ENCODE peak calls at places on chromosomes 5 and 9, in eight cellular contexts. R is mesothelial cell of epicardium, C is MG63, E is Peyer's patch, W is fibroblast of mammary gland, K is NCI-H774, V is T-helper 2 cell, H is HS-5. O is an unnamed sample.

GRCh38 chr5:31614147-31615030 is 24.5 kb upstream of the PDZD2 start:
- DNase-seq in R (no peak), C (peak), E (no peak), W (peak), K (no peak), V (no peak), H (no peak), O (no peak)

GRCh38 chr5:172855597-172856292 is 21.7 kb downstream of the ERGIC1 start:
- DNase-seq in R (no peak), C (peak), E (no peak), W (peak), K (no peak), V (no peak), H (no peak), O (peak)

GRCh38 chr9:117180896-117181456 is 233.9 kb downstream of the ASTN2 start:
- DNase-seq in R (no peak), C (no peak), E (no peak), W (no peak), K (no peak), V (no peak), H (no peak), O (no peak)

GRCh38 chr9:17665450-17665849 is 86.6 kb downstream of the SH3GL2 start:
- DNase-seq in R (no peak), C (no peak), E (no peak), W (no peak), K (no peak), V (no peak), H (no peak), O (no peak)

GRCh38 chr9:80030801-80031200 is 459.0 kb downstream of the TLE4 start:
- DNase-seq in R (no peak), C (no peak), E (no peak), W (no peak), K (no peak), V (no peak), H (no peak), O (no peak)

GRCh38 chr9:33472171-33472920 is 1.4 kb downstream of the NOL6 start:
- DNase-seq in R (no peak), C (no peak), E (no peak), W (no peak), K (no peak), V (no peak), H (no peak), O (peak)

GRCh38 chr5:82334856-82335255 is 56.7 kb upstream of the RPS23 start:
- DNase-seq in R (no peak), C (no peak), E (no peak), W (peak), K (no peak), V (no peak), H (no peak), O (no peak)

GRCh38 chr5:61423487-61424157 is 91.6 kb downstream of the ZSWIM6 start:
- DNase-seq in R (no peak), C (no peak), E (no peak), W (no peak), K (no peak), V (no peak), H (no peak), O (no peak)

GRCh38 chr9:80964951-80965350 is 724.4 kb downstream of the TLE1 start:
- DNase-seq in R (no peak), C (no peak), E (no peak), W (no peak), K (no peak), V (no peak), H (no peak), O (no peak)

GRCh38 chr5:59660737-59661136 is 232.8 kb downstream of the PDE4D start:
- DNase-seq in R (no peak), C (no peak), E (no peak), W (peak), K (peak), V (no peak), H (no peak), O (no peak)

GRCh38 chr5:33441241-33441844 is 578 bp downstream of the TARS1 start:
- DNase-seq in R (peak), C (peak), E (no peak), W (no peak), K (no peak), V (peak), H (peak), O (peak)

GRCh38 chr9:38681747-38682227 is 38.1 kb downstream of the FAM240B start:
- DNase-seq in R (no peak), C (peak), E (no peak), W (peak), K (no peak), V (no peak), H (peak), O (no peak)

GRCh38 chr9:17742065-17742464 is 163.2 kb downstream of the SH3GL2 start:
- DNase-seq in R (no peak), C (no peak), E (no peak), W (no peak), K (no peak), V (no peak), H (no peak), O (no peak)

GRCh38 chr9:81470864-81471263 is 218.5 kb downstream of the TLE1 start:
- DNase-seq in R (no peak), C (no peak), E (no peak), W (no peak), K (no peak), V (no peak), H (no peak), O (no peak)

GRCh38 chr5:10556331-10556807 is 7.5 kb upstream of the ANKRD33B start:
- DNase-seq in R (no peak), C (peak), E (no peak), W (peak), K (no peak), V (no peak), H (peak), O (peak)

GRCh38 chr9:8766096-8766495 is 966.5 kb upstream of the DMAC1 start:
- DNase-seq in R (no peak), C (no peak), E (no peak), W (peak), K (no peak), V (no peak), H (peak), O (no peak)

GRCh38 chr5:126462239-126463014 is 39.2 kb downstream of the GRAMD2B start:
- DNase-seq in R (no peak), C (no peak), E (no peak), W (peak), K (no peak), V (no peak), H (no peak), O (no peak)

GRCh38 chr5:56340196-56340980 is 107.3 kb upstream of the ANKRD55 start:
- DNase-seq in R (no peak), C (no peak), E (no peak), W (peak), K (no peak), V (no peak), H (no peak), O (no peak)

GRCh38 chr9:97525451-97525850 is 24.0 kb downstream of the TMOD1 start:
- DNase-seq in R (no peak), C (no peak), E (no peak), W (no peak), K (no peak), V (no peak), H (no peak), O (no peak)

GRCh38 chr9:116661037-116661954 is 25.8 kb upstream of the TRIM32 start:
- DNase-seq in R (no peak), C (peak), E (no peak), W (peak), K (peak), V (peak), H (peak), O (no peak)

GRCh38 chr9:96423985-96424336 is 5.8 kb upstream of the ZNF367 start:
- DNase-seq in R (no peak), C (no peak), E (no peak), W (no peak), K (no peak), V (no peak), H (no peak), O (no peak)

GRCh38 chr9:75087279-75087823 is 604 bp downstream of the NMRK1 start:
- DNase-seq in R (no peak), C (peak), E (no peak), W (peak), K (no peak), V (peak), H (no peak), O (no peak)

GRCh38 chr5:32153723-32154122 is 20.4 kb downstream of the GOLPH3 start:
- DNase-seq in R (no peak), C (no peak), E (no peak), W (peak), K (no peak), V (no peak), H (no peak), O (no peak)

GRCh38 chr5:145223582-145223981 is 611.6 kb downstream of the PRELID2 start:
- DNase-seq in R (no peak), C (no peak), E (no peak), W (no peak), K (no peak), V (no peak), H (no peak), O (no peak)

O was measured in lower leg skin.